ENCODE peak calls at places on chromosomes 16 and 17, in six cellular contexts. U is kidney, G is AG09309, V is A673, E is endothelial cell, B is ovary. A is an unnamed sample.

GRCh38 chr16:14109782-14110727 is 38.9 kb downstream of the MRTFB start:
- DNase-seq in E (no peak), B (no peak), V (no peak), U (no peak), G (no peak), A (no peak)

GRCh38 chr17:45296003-45296832 is 20.6 kb downstream of the MAP3K14 start:
- DNase-seq in U (peak), V (peak), B (no peak), E (no peak), G (no peak), A (no peak)

GRCh38 chr17:36463916-36464764 is 22.3 kb upstream of the ZNHIT3 start:
- DNase-seq in G (no peak), V (peak), U (peak), E (peak), B (no peak), A (peak)

GRCh38 chr17:4897198-4897657 is 2.1 kb upstream of the C17orf107 start:
- DNase-seq in G (no peak), V (no peak), E (no peak), B (no peak), U (no peak), A (no peak)

GRCh38 chr16:87431926-87432325 is 39.8 kb downstream of the MAP1LC3B start:
- DNase-seq in B (no peak), G (peak), V (peak), E (no peak), U (no peak), A (no peak)

GRCh38 chr17:80228477-80228876 is 8.2 kb downstream of the SLC26A11 start:
- DNase-seq in V (no peak), E (no peak), U (peak), B (no peak), G (no peak), A (no peak)

GRCh38 chr17:79721993-79722671 is 8.6 kb upstream of the ENPP7 start:
- DNase-seq in U (no peak), E (no peak), V (peak), G (no peak), B (no peak), A (no peak)

GRCh38 chr16:87930456-87930855 is 5.9 kb downstream of the CA5A start:
- DNase-seq in V (peak), G (no peak), U (no peak), B (no peak), E (no peak), A (peak)

GRCh38 chr17:61670691-61671090 is 79.7 kb upstream of the NACA2 start:
- DNase-seq in V (no peak), U (no peak), E (no peak), B (no peak), G (no peak), A (no peak)

GRCh38 chr16:85221081-85221809 is 109.0 kb upstream of the CIBAR2 start:
- DNase-seq in V (no peak), U (no peak), B (peak), E (no peak), G (no peak), A (no peak)

GRCh38 chr17:65020284-65020683 is 36.3 kb downstream of the GNA13 start:
- DNase-seq in E (no peak), U (no peak), G (peak), V (peak), B (no peak), A (no peak)

GRCh38 chr16:10112021-10112420 is 70.2 kb downstream of the GRIN2A start:
- DNase-seq in E (no peak), V (no peak), U (no peak), B (no peak), G (no peak), A (no peak)

GRCh38 chr16:49643429-49644142 is 212.3 kb downstream of the ZNF423 start:
- DNase-seq in U (no peak), G (peak), E (no peak), B (no peak), V (peak), A (no peak)

GRCh38 chr16:84115919-84116719 is 623 bp downstream of the MBTPS1 start:
- DNase-seq in V (no peak), G (no peak), U (no peak), E (no peak), B (no peak), A (peak)

GRCh38 chr17:45311762-45312476 is 4.9 kb downstream of the MAP3K14 start:
- DNase-seq in V (no peak), U (peak), G (no peak), B (no peak), E (no peak), A (peak)

GRCh38 chr16:50245417-50246298 is 20.7 kb upstream of the ADCY7 start:
- DNase-seq in V (no peak), B (peak), G (no peak), U (peak), E (peak), A (peak)

GRCh38 chr17:21058098-21058893 is 15.5 kb upstream of the USP22 start:
- DNase-seq in G (no peak), E (no peak), U (no peak), V (peak), B (no peak), A (peak)

GRCh38 chr16:56800355-56800754 is 64.7 kb upstream of the SLC12A3 start:
- DNase-seq in B (no peak), E (no peak), V (no peak), G (no peak), U (no peak), A (no peak)

GRCh38 chr16:81189100-81189664 is 49.3 kb upstream of the BCO1 start:
- DNase-seq in G (peak), V (no peak), B (peak), U (peak), E (no peak), A (no peak)

GRCh38 chr16:261031-261691 is 14.6 kb downstream of the RGS11 start:
- DNase-seq in G (no peak), U (no peak), B (no peak), V (no peak), E (no peak), A (no peak)

GRCh38 chr17:61413654-61414133 is 14.1 kb downstream of the TBX2 start:
- DNase-seq in E (no peak), U (no peak), B (no peak), V (no peak), G (no peak), A (no peak)

GRCh38 chr17:33201255-33201654 is 91.8 kb downstream of the ASIC2 start:
- DNase-seq in U (no peak), E (peak), V (peak), G (no peak), B (no peak), A (no peak)

GRCh38 chr17:62995377-62995885 is 29.4 kb downstream of the TANC2 start:
- DNase-seq in E (peak), V (peak), G (no peak), U (no peak), B (no peak), A (peak)

GRCh38 chr16:86530251-86531192 is 20.2 kb downstream of the FOXF1 start:
- DNase-seq in B (peak), U (peak), E (no peak), G (no peak), V (no peak), A (no peak)

GRCh38 chr17:75182569-75183436 is at the start of gene SUMO2:
- DNase-seq in B (peak), E (peak), V (peak), U (peak), G (peak), A (peak)
- TF ChIP-seq CTCF in B (peak), E (no peak), V (no peak), U (peak), G (peak), A (no peak)

GRCh38 chr17:39666231-39666600 is 1.1 kb downstream of the TCAP start:
- DNase-seq in V (no peak), B (no peak), E (no peak), U (peak), G (no peak), A (no peak)

GRCh38 chr17:39664581-39665561 is at the start of gene TCAP:
- DNase-seq in G (no peak), E (no peak), V (no peak), B (no peak), U (peak), A (no peak)

GRCh38 chr17:39667262-39668140 is 752 bp upstream of the PNMT start:
- DNase-seq in G (no peak), E (no peak), V (no peak), U (peak), B (no peak), A (peak)

GRCh38 chr17:39666601-39667261 is 1.5 kb upstream of the PNMT start:
- DNase-seq in G (no peak), E (no peak), B (no peak), U (peak), V (no peak), A (no peak)

DNA sequence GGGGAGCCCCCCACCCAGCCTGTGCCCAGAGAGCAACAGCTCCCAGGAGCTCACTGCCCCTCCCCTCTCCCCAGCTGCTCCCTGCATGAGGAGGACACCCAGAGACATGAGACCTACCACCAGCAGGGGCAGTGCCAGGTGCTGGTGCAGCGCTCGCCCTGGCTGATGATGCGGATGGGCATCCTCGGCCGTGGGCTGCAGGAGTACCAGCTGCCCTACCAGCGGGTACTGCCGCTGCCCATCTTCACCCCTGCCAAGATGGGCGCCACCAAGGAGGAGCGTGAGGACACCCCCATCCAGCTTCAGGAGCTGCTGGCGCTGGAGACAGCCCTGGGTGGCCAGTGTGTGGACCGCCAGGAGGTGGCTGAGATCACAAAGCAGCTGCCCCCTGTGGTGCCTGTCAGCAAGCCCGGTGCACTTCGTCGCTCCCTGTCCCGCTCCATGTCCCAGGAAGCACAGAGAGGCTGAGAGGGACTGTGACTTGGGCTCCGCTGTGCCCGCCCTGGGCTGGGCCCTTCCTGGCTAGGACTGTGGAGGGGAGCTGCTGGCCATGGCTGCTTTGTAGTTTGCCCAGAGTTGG is 583 bp downstream of the TCAP start:
- DNase-seq in G (no peak), U (peak), E (no peak), V (no peak), B (no peak), A (peak)
- TF ChIP-seq CTCF in G (peak), U (no peak), E (no peak), V (no peak), B (no peak), A (no peak)

GRCh38 chr17:58538801-58539410 is 24.5 kb upstream of the MTMR4 start:
- DNase-seq in E (no peak), V (no peak), G (no peak), B (no peak), U (no peak), A (no peak)

GRCh38 chr17:58537266-58537665 is 22.8 kb upstream of the MTMR4 start:
- DNase-seq in U (no peak), B (no peak), E (no peak), V (no peak), G (no peak), A (no peak)

GRCh38 chr17:58539703-58540102 is 25.3 kb upstream of the MTMR4 start:
- DNase-seq in B (no peak), V (no peak), E (no peak), U (no peak), G (no peak), A (no peak)

GRCh38 chr17:58536541-58536940 is 22.1 kb upstream of the MTMR4 start:
- DNase-seq in V (no peak), E (no peak), G (no peak), U (no peak), B (no peak), A (no peak)

DNA sequence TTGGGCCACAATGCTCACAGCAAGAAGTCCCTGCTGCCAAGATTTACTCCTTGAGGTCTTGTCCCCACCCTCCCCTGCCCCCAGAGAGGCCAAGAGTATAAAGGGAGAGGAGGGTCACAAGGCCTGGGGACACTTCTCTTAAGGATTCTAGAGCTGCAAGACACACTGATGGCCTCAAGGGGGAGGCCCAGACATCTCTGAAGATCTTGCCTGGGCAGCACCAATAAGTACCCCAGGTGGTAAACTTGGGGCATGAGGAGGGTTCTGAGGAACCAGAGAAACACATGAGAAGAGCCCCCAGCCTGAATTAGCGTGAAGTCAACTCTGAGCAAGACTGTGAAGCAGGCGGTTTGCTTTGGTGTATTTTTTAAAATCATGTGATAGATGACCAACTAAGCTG is 26.8 kb upstream of the MTMR4 start:
- DNase-seq in B (no peak), V (no peak), E (no peak), U (no peak), G (no peak), A (no peak)
- TF ChIP-seq CTCF in B (no peak), V (peak), E (no peak), U (no peak), G (no peak), A (peak)

GRCh38 chr17:73471924-73472323 is 160.1 kb upstream of the CDC42EP4 start:
- DNase-seq in B (no peak), E (no peak), V (no peak), U (no peak), G (no peak), A (no peak)
- TF ChIP-seq CTCF in B (no peak), E (no peak), V (no peak), U (no peak), G (no peak), A (no peak)

A was measured in activated CD8-positive, alpha-beta T cell treated with anti-CD3 and anti-CD28 coated beads for 36 hours.